ENCODE peak calls at places on chromosomes 3 and 15, in four cellular contexts. One of them, this sample, is unnamed.

GRCh38 chr15:48370460-48370859 is 39.2 kb downstream of the DUT start:
- DNase-seq in CD8-positive, alpha-beta T cell: no peak
- DNase-seq in fibroblast of the aortic adventitia: peak; percentile 81
- DNase-seq in transverse colon: no peak
- DNase-seq in this sample: peak; percentile 77

GRCh38 chr3:184748219-184749135 is 36.6 kb upstream of the MAGEF1 start:
- DNase-seq in CD8-positive, alpha-beta T cell: no peak
- DNase-seq in fibroblast of the aortic adventitia: peak; percentile 67
- DNase-seq in transverse colon: no peak
- DNase-seq in this sample: peak; percentile 9

GRCh38 chr3:71189480-71189879 is 394.0 kb downstream of the FOXP1 start:
- DNase-seq in CD8-positive, alpha-beta T cell: no peak
- DNase-seq in fibroblast of the aortic adventitia: no peak
- DNase-seq in transverse colon: no peak
- DNase-seq in this sample: peak; percentile 53

GRCh38 chr3:42097166-42097946 is 6.2 kb downstream of the TRAK1 start:
- DNase-seq in CD8-positive, alpha-beta T cell: no peak
- DNase-seq in fibroblast of the aortic adventitia: peak; percentile 58
- DNase-seq in transverse colon: no peak
- DNase-seq in this sample: peak; percentile 65

GRCh38 chr3:187130346-187131066 is 8.8 kb downstream of the RPL39L start:
- DNase-seq in CD8-positive, alpha-beta T cell: peak; percentile 21
- DNase-seq in fibroblast of the aortic adventitia: peak; percentile 79
- DNase-seq in transverse colon: no peak
- DNase-seq in this sample: peak; percentile 87

GRCh38 chr15:95405447-95405846 is 925.1 kb upstream of the NR2F2 start:
- DNase-seq in CD8-positive, alpha-beta T cell: no peak
- DNase-seq in fibroblast of the aortic adventitia: peak; percentile 40
- DNase-seq in transverse colon: no peak
- DNase-seq in this sample: peak; percentile 62

GRCh38 chr3:127744875-127745274 is 72.1 kb downstream of the ABTB1 start:
- DNase-seq in CD8-positive, alpha-beta T cell: no peak
- DNase-seq in fibroblast of the aortic adventitia: no peak
- DNase-seq in transverse colon: no peak
- DNase-seq in this sample: no peak

GRCh38 chr3:13852638-13853009 is 27.2 kb downstream of the WNT7A start:
- DNase-seq in CD8-positive, alpha-beta T cell: no peak
- DNase-seq in fibroblast of the aortic adventitia: no peak
- DNase-seq in transverse colon: no peak
- DNase-seq in this sample: no peak

GRCh38 chr15:81176291-81176893 is 20.3 kb upstream of the IL16 start:
- DNase-seq in CD8-positive, alpha-beta T cell: no peak
- DNase-seq in fibroblast of the aortic adventitia: peak; percentile 68
- DNase-seq in transverse colon: no peak
- DNase-seq in this sample: no peak

GRCh38 chr3:151067158-151067557 is 18.3 kb upstream of the MED12L start:
- DNase-seq in CD8-positive, alpha-beta T cell: no peak
- DNase-seq in fibroblast of the aortic adventitia: no peak
- DNase-seq in transverse colon: no peak
- DNase-seq in this sample: peak; percentile 15

GRCh38 chr15:65980824-65981456 is 111.6 kb downstream of the RAB11A start:
- DNase-seq in CD8-positive, alpha-beta T cell: no peak
- DNase-seq in fibroblast of the aortic adventitia: peak; percentile 78
- DNase-seq in transverse colon: peak; percentile 71
- DNase-seq in this sample: peak; percentile 86

GRCh38 chr3:90015688-90016356 is 908.4 kb downstream of the EPHA3 start:
- DNase-seq in CD8-positive, alpha-beta T cell: no peak
- DNase-seq in fibroblast of the aortic adventitia: peak; percentile 82
- DNase-seq in transverse colon: no peak
- DNase-seq in this sample: peak; percentile 96

GRCh38 chr15:96409231-96410138 is 79.0 kb downstream of the NR2F2 start:
- DNase-seq in CD8-positive, alpha-beta T cell: no peak
- DNase-seq in fibroblast of the aortic adventitia: no peak
- DNase-seq in transverse colon: peak; percentile 16
- DNase-seq in this sample: peak; percentile 20

GRCh38 chr15:78075490-78076230 is 1.9 kb downstream of the TBC1D2B start:
- DNase-seq in CD8-positive, alpha-beta T cell: no peak
- DNase-seq in fibroblast of the aortic adventitia: peak; percentile 93
- DNase-seq in transverse colon: peak; percentile 70
- DNase-seq in this sample: peak; percentile 92

GRCh38 chr3:23697416-23697815 is 108.3 kb upstream of the UBE2E1 start:
- DNase-seq in CD8-positive, alpha-beta T cell: no peak
- DNase-seq in fibroblast of the aortic adventitia: no peak
- DNase-seq in transverse colon: no peak
- DNase-seq in this sample: no peak

GRCh38 chr3:52216585-52217408 is 8.6 kb downstream of the TLR9 start:
- DNase-seq in CD8-positive, alpha-beta T cell: peak; percentile 49
- DNase-seq in fibroblast of the aortic adventitia: peak; percentile 94
- DNase-seq in transverse colon: peak; percentile 89
- DNase-seq in this sample: peak; percentile 88

GRCh38 chr3:58526124-58526957 is 10.6 kb downstream of the ACOX2 start:
- DNase-seq in CD8-positive, alpha-beta T cell: no peak
- DNase-seq in fibroblast of the aortic adventitia: peak; percentile 91
- DNase-seq in transverse colon: no peak
- DNase-seq in this sample: peak; percentile 93

GRCh38 chr15:97177135-97177704 is 783.3 kb upstream of the ARRDC4 start:
- DNase-seq in CD8-positive, alpha-beta T cell: no peak
- DNase-seq in fibroblast of the aortic adventitia: no peak
- DNase-seq in transverse colon: no peak
- DNase-seq in this sample: no peak

GRCh38 chr15:62301993-62302665 is 137.0 kb upstream of the C2CD4B start:
- DNase-seq in CD8-positive, alpha-beta T cell: no peak
- DNase-seq in fibroblast of the aortic adventitia: peak; percentile 61
- DNase-seq in transverse colon: no peak
- DNase-seq in this sample: no peak

GRCh38 chr3:101876142-101876541 is 26.8 kb downstream of the NFKBIZ start:
- DNase-seq in CD8-positive, alpha-beta T cell: no peak
- DNase-seq in fibroblast of the aortic adventitia: no peak
- DNase-seq in transverse colon: no peak
- DNase-seq in this sample: no peak

GRCh38 chr3:81485444-81485865 is 276.0 kb downstream of the GBE1 start:
- DNase-seq in CD8-positive, alpha-beta T cell: no peak
- DNase-seq in fibroblast of the aortic adventitia: peak; percentile 92
- DNase-seq in transverse colon: peak; percentile 12
- DNase-seq in this sample: peak; percentile 87

GRCh38 chr3:113211370-113212154 is at the start of gene BOC:
- DNase-seq in CD8-positive, alpha-beta T cell: no peak
- DNase-seq in fibroblast of the aortic adventitia: peak; percentile 69
- DNase-seq in transverse colon: no peak
- DNase-seq in this sample: peak; percentile 46

GRCh38 chr15:70470556-70471191 is 292.7 kb downstream of the UACA start:
- DNase-seq in CD8-positive, alpha-beta T cell: no peak
- DNase-seq in fibroblast of the aortic adventitia: no peak
- DNase-seq in transverse colon: no peak
- DNase-seq in this sample: no peak

GRCh38 chr3:171018151-171018935 is 8.2 kb downstream of the SLC2A2 start:
- DNase-seq in CD8-positive, alpha-beta T cell: no peak
- DNase-seq in fibroblast of the aortic adventitia: no peak
- DNase-seq in transverse colon: no peak
- DNase-seq in this sample: peak; percentile 10

GRCh38 chr3:54374214-54374855 is 252.0 kb downstream of the CACNA2D3 start:
- DNase-seq in CD8-positive, alpha-beta T cell: no peak
- DNase-seq in fibroblast of the aortic adventitia: no peak
- DNase-seq in transverse colon: peak; percentile 41
- DNase-seq in this sample: peak; percentile 6

GRCh38 chr15:73002509-73002908 is 49.8 kb upstream of the NEO1 start:
- DNase-seq in CD8-positive, alpha-beta T cell: no peak
- DNase-seq in fibroblast of the aortic adventitia: no peak
- DNase-seq in transverse colon: no peak
- DNase-seq in this sample: no peak

GRCh38 chr15:91265431-91265940 is 165.4 kb downstream of the SV2B start:
- DNase-seq in CD8-positive, alpha-beta T cell: no peak
- DNase-seq in fibroblast of the aortic adventitia: no peak
- DNase-seq in transverse colon: no peak
- DNase-seq in this sample: no peak

GRCh38 chr3:190330936-190331734 is 8.9 kb upstream of the CLDN1 start:
- DNase-seq in CD8-positive, alpha-beta T cell: no peak
- DNase-seq in fibroblast of the aortic adventitia: no peak
- DNase-seq in transverse colon: no peak
- DNase-seq in this sample: no peak

GRCh38 chr3:111967071-111967470 is 11.8 kb upstream of the ABHD10 start:
- DNase-seq in CD8-positive, alpha-beta T cell: no peak
- DNase-seq in fibroblast of the aortic adventitia: no peak
- DNase-seq in transverse colon: no peak
- DNase-seq in this sample: no peak

DNA sequence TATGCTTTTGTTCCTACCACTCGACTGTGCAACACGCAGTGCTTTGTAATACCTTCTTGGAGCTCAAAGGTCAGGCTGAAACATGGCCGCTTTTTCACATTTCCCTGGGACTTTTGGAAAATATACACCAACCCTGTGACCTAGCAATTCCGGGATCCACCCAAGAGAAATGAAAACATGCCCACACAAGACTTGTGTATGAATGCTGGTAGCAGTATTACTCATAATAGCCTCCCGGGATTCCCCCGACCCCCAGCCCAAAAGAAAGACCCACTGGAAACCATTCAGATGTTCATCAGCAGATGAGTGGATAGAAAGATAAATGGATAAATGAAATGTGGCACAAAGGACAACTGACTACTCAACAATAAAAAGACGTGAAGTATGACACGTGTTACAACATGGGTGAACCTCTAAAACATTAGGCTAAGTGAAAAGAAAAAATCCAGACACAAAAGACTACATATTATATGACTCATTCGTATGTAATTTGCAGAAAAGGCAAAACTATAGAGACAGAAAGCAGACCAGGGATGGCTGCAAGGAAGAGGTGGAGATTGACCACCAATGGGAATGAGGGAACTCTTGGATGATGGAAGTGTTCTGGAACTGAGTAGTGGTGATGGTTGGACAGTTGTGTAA is 104.1 kb downstream of the PGPEP1L start:
- DNase-seq in CD8-positive, alpha-beta T cell: no peak
- DNase-seq in fibroblast of the aortic adventitia: peak; percentile 69
- DNase-seq in transverse colon: no peak
- DNase-seq in this sample: peak; percentile 45
- H3K4me3 ChIP-seq in CD8-positive, alpha-beta T cell: no peak overlapping the region
- H3K4me3 ChIP-seq in fibroblast of the aortic adventitia: no peak overlapping the region
- H3K4me3 ChIP-seq in transverse colon: no peak overlapping the region
- H3K4me3 ChIP-seq in this sample: no peak overlapping the region

GRCh38 chr3:44954289-44954688 is 21.7 kb downstream of the ZDHHC3 start:
- DNase-seq in CD8-positive, alpha-beta T cell: no peak
- DNase-seq in fibroblast of the aortic adventitia: no peak
- DNase-seq in transverse colon: no peak
- DNase-seq in this sample: no peak
- TF ChIP-seq CTCF in CD8-positive, alpha-beta T cell: no peak
- TF ChIP-seq CTCF in fibroblast of the aortic adventitia: no peak
- TF ChIP-seq CTCF in transverse colon: no peak
- TF ChIP-seq CTCF in this sample: no peak

GRCh38 chr15:89578146-89578545 is 2.9 kb downstream of the TICRR start:
- DNase-seq in CD8-positive, alpha-beta T cell: no peak
- DNase-seq in fibroblast of the aortic adventitia: no peak
- DNase-seq in transverse colon: no peak
- DNase-seq in this sample: no peak
- H3K4me3 ChIP-seq in CD8-positive, alpha-beta T cell: no peak overlapping the region
- H3K4me3 ChIP-seq in fibroblast of the aortic adventitia: peak overlapping the region; percentile 6
- H3K4me3 ChIP-seq in transverse colon: no peak overlapping the region
- H3K4me3 ChIP-seq in this sample: peak overlapping the region; percentile 21

GRCh38 chr3:183387797-183388196 is 40.6 kb downstream of the MCF2L2 start:
- DNase-seq in CD8-positive, alpha-beta T cell: no peak
- DNase-seq in fibroblast of the aortic adventitia: no peak
- DNase-seq in transverse colon: no peak
- DNase-seq in this sample: no peak
- TF ChIP-seq CTCF in CD8-positive, alpha-beta T cell: no peak
- TF ChIP-seq CTCF in fibroblast of the aortic adventitia: no peak
- TF ChIP-seq CTCF in transverse colon: no peak
- TF ChIP-seq CTCF in this sample: no peak

This sample was measured in cardiac fibroblast.